ENCODE peak calls at places on chromosome 13, in nine cellular contexts. Q is K562, K is osteoblast, O is progenitor cell of endocrine pancreas, C is left lung, Z is B cell, E is thoracic aorta, N is RWPE1, R is lung. X is an unnamed sample.

GRCh38 chr13:45215392-45216077 is 14.7 kb upstream of the KCTD4 start:
- DNase-seq in N (no peak), E (no peak), K (no peak), O (no peak), R (no peak), Q (no peak), C (no peak), Z (no peak), X (no peak)

GRCh38 chr13:85798999-85799646 is at the start of gene SLITRK6:
- DNase-seq in C (no peak), E (no peak), Q (no peak), K (no peak), N (peak), R (no peak), O (no peak), Z (no peak), X (peak)

GRCh38 chr13:19864339-19865309 is 1.2 kb upstream of the ZMYM5 start:
- DNase-seq in K (peak), C (peak), Q (peak), E (no peak), R (peak), Z (peak), N (no peak), O (peak), X (peak)

GRCh38 chr13:45055198-45055901 is 65.0 kb upstream of the GTF2F2 start:
- DNase-seq in K (peak), R (no peak), Z (no peak), N (peak), E (no peak), Q (no peak), C (no peak), O (no peak), X (no peak)

GRCh38 chr13:103656329-103656728 is 590.1 kb upstream of the SLC10A2 start:
- DNase-seq in K (no peak), C (no peak), Q (no peak), O (no peak), E (no peak), N (no peak), R (no peak), Z (no peak), X (no peak)

GRCh38 chr13:40552895-40553294 is 113.5 kb downstream of the FOXO1 start:
- DNase-seq in O (no peak), E (no peak), C (no peak), K (no peak), Z (no peak), Q (no peak), R (no peak), N (no peak), X (no peak)

GRCh38 chr13:60047943-60048342 is 115.8 kb downstream of the DIAPH3 start:
- DNase-seq in C (no peak), Q (no peak), Z (no peak), E (no peak), N (no peak), R (no peak), O (no peak), K (no peak), X (no peak)

GRCh38 chr13:102530751-102531150 is 66.0 kb upstream of the TPP2 start:
- DNase-seq in N (no peak), K (no peak), R (peak), C (peak), O (no peak), E (no peak), Q (no peak), Z (no peak), X (no peak)

GRCh38 chr13:101317986-101318523 is 98.3 kb downstream of the NALCN start:
- DNase-seq in C (no peak), Q (no peak), O (no peak), E (no peak), R (no peak), Z (no peak), K (no peak), N (no peak), X (no peak)

GRCh38 chr13:34941436-34941834 is 635 bp upstream of the NBEA start:
- DNase-seq in C (no peak), N (no peak), E (no peak), Q (no peak), Z (no peak), R (no peak), O (no peak), K (peak), X (no peak)

GRCh38 chr13:24187185-24187584 is 26.7 kb downstream of the SPATA13 start:
- DNase-seq in R (no peak), Z (no peak), Q (no peak), E (no peak), K (peak), N (no peak), C (no peak), O (no peak), X (no peak)

GRCh38 chr13:86020350-86021002 is 221.3 kb upstream of the SLITRK6 start:
- DNase-seq in K (no peak), E (no peak), N (peak), O (no peak), Q (no peak), C (no peak), R (no peak), Z (no peak), X (no peak)

GRCh38 chr13:30241537-30241936 is 65.8 kb downstream of the KATNAL1 start:
- DNase-seq in O (no peak), Q (no peak), K (peak), R (no peak), C (no peak), N (no peak), Z (no peak), E (no peak), X (no peak)

GRCh38 chr13:84810781-84811180 is 928.5 kb upstream of the SLITRK1 start:
- DNase-seq in O (no peak), K (no peak), R (no peak), C (no peak), Q (no peak), N (no peak), E (no peak), Z (no peak), X (no peak)

GRCh38 chr13:41652735-41653361 is 195.5 kb downstream of the RGCC start:
- DNase-seq in C (no peak), R (no peak), Z (peak), N (peak), O (no peak), Q (peak), K (peak), E (no peak), X (peak)

GRCh38 chr13:90070362-90070761 is 1277.1 kb upstream of the MIR17HG start:
- DNase-seq in E (no peak), R (no peak), Q (no peak), Z (no peak), K (no peak), N (no peak), O (no peak), C (no peak), X (no peak)

GRCh38 chr13:74074723-74075122 is 59.5 kb downstream of the KLF12 start:
- DNase-seq in E (no peak), C (no peak), Z (no peak), N (peak), O (no peak), R (no peak), Q (no peak), K (no peak), X (no peak)

GRCh38 chr13:33367186-33367895 is 81.8 kb upstream of the STARD13 start:
- DNase-seq in O (no peak), R (no peak), E (no peak), N (no peak), Z (no peak), C (no peak), Q (no peak), K (no peak), X (no peak)

GRCh38 chr13:112972867-112973576 is 4.0 kb downstream of the MCF2L start:
- DNase-seq in N (no peak), Q (no peak), O (no peak), R (peak), E (no peak), C (peak), Z (no peak), K (peak), X (no peak)

GRCh38 chr13:31421756-31422155 is 222.0 kb downstream of the B3GLCT start:
- DNase-seq in E (no peak), Q (no peak), O (no peak), R (no peak), Z (no peak), C (no peak), K (peak), N (no peak), X (no peak)

GRCh38 chr13:110576736-110577476 is 15.4 kb upstream of the RAB20 start:
- DNase-seq in Z (no peak), C (no peak), O (no peak), R (no peak), E (no peak), N (no peak), Q (no peak), K (no peak), X (no peak)

GRCh38 chr13:112532837-112533745 is 54.9 kb downstream of the TUBGCP3 start:
- DNase-seq in C (no peak), Q (no peak), E (no peak), Z (no peak), K (no peak), O (no peak), R (no peak), N (no peak), X (no peak)

GRCh38 chr13:65488606-65489005 is 1741.5 kb downstream of the PCDH9 start:
- DNase-seq in Q (no peak), O (no peak), Z (no peak), E (no peak), R (no peak), K (no peak), C (no peak), N (no peak), X (no peak)

GRCh38 chr13:25267715-25268114 is 19.6 kb downstream of the MTMR6 start:
- DNase-seq in O (no peak), E (no peak), N (no peak), Z (no peak), C (no peak), K (peak), Q (no peak), R (no peak), X (no peak)
- TF ChIP-seq CTCF in O (peak), E (no peak), N (no peak), Z (no peak), C (no peak), K (peak), Q (peak), R (no peak), X (no peak)

GRCh38 chr13:107680115-107680514 is 535.2 kb downstream of the LIG4 start:
- DNase-seq in K (no peak), Q (no peak), Z (no peak), R (no peak), N (no peak), C (no peak), E (no peak), O (no peak), X (no peak)
- TF ChIP-seq CTCF in K (peak), Q (no peak), Z (no peak), R (no peak), N (no peak), C (no peak), E (no peak), O (peak), X (no peak)

DNA sequence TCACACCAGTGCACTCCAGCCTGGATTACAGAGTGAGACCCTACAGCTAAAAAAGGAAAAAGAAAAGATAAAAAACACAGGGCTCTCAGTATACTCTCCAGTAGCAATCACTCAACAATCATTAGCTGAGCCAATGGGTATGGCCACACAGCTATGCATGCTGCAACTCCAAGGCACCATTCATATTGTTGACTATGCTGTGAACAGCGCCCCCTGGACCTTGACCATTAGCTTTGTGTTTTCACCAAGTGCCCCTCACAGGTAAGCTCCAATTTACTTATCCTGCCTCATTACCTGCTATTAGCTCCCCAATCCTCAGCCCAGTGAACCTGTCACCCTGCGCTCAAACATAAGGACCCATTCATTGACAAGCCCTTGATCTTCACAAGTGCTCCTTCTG is 35.8 kb downstream of the ZIC5 start:
- DNase-seq in Z (no peak), O (no peak), N (no peak), Q (no peak), K (no peak), E (no peak), C (no peak), R (no peak), X (no peak)
- TF ChIP-seq CTCF in Z (no peak), O (no peak), N (no peak), Q (peak), K (no peak), E (no peak), C (no peak), R (no peak), X (no peak)

GRCh38 chr13:93116809-93117208 is 109.8 kb upstream of the GPC6 start:
- DNase-seq in Q (no peak), R (no peak), O (no peak), E (no peak), K (no peak), Z (no peak), N (no peak), C (no peak), X (no peak)
- TF ChIP-seq CTCF in Q (no peak), R (no peak), O (peak), E (no peak), K (no peak), Z (no peak), N (no peak), C (no peak), X (no peak)

GRCh38 chr13:46893820-46894533 is 2.9 kb downstream of the HTR2A start:
- DNase-seq in E (no peak), O (peak), Z (peak), N (peak), Q (peak), R (peak), K (peak), C (peak), X (peak)
- TF ChIP-seq CTCF in E (peak), O (peak), Z (peak), N (peak), Q (peak), R (peak), K (peak), C (peak), X (peak)

DNA sequence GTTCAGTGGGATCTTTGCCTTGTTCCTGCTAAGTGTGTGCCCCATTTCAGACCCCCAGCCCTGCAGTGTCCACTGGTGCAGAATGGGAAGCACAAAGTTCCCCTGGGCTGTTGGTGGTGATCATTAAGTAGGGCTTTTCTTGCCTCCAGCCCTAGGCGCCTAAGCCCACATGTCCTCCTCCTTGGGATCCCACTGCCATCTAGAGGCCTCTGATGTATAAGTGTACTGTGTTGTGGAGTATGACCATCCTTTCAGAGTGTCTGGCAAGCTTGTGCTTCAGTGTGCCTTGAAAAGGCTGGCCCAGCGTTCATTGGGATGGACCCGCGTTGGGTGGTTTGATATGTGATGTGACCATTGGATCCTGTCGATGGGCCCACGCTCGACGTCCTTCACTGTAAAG is 71.2 kb downstream of the WASF3 start:
- DNase-seq in R (no peak), N (no peak), Q (no peak), K (no peak), C (no peak), E (no peak), O (no peak), Z (no peak), X (no peak)
- TF ChIP-seq CTCF in R (no peak), N (no peak), Q (peak), K (peak), C (no peak), E (no peak), O (no peak), Z (no peak), X (no peak)

X was measured in nephron progenitor cell.